ENCODE peak calls at places on chromosomes 13 and 19, in four cellular contexts. B, V, P and Q are unnamed samples.

GRCh38 chr13:114076329-114076761 is 56.1 kb downstream of the RASA3 start:
- DNase-seq in P (no peak), B (peak; percentile 38), V (no peak), Q (peak; percentile 37)

GRCh38 chr19:18723871-18724377 is 40.4 kb downstream of the CRTC1 start:
- DNase-seq in P (no peak), V (no peak), B (no peak), Q (peak; percentile 9)

GRCh38 chr19:33621811-33622504 is at the start of gene CHST8:
- DNase-seq in V (peak; percentile 43), B (no peak), P (peak; percentile 59), Q (peak; percentile 80)

GRCh38 chr13:47256618-47257017 is 359.8 kb upstream of the HTR2A start:
- DNase-seq in P (no peak), V (no peak), B (no peak), Q (no peak)

GRCh38 chr19:31160346-31160926 is 188.8 kb downstream of the TSHZ3 start:
- DNase-seq in B (no peak), P (no peak), V (no peak), Q (no peak)

GRCh38 chr19:30060872-30061556 is 119.0 kb downstream of the URI1 start:
- DNase-seq in B (no peak), P (no peak), V (no peak), Q (no peak)

GRCh38 chr19:57769345-57770131 is at the start of gene ZNF586:
- DNase-seq in P (peak; percentile 88), V (peak; percentile 89), B (peak; percentile 95), Q (peak; percentile 92)

GRCh38 chr13:90696254-90696653 is 651.2 kb upstream of the MIR17HG start:
- DNase-seq in P (no peak), B (no peak), V (no peak), Q (no peak)

GRCh38 chr19:38425810-38426466 is at the start of gene RASGRP4:
- DNase-seq in V (no peak), P (no peak), B (peak; percentile 69), Q (peak; percentile 75)

GRCh38 chr13:36766295-36766694 is 52.7 kb upstream of the RFXAP start:
- DNase-seq in P (no peak), V (no peak), B (no peak), Q (no peak)

GRCh38 chr19:12840091-12841079 is 2.1 kb downstream of the MAST1 start:
- DNase-seq in P (peak; percentile 78), V (peak; percentile 51), B (peak; percentile 77), Q (peak; percentile 52)

GRCh38 chr19:42076375-42076944 is 494 bp downstream of the ZNF574 start:
- DNase-seq in V (no peak), P (no peak), B (no peak), Q (no peak)

GRCh38 chr13:113771709-113772331 is 12.8 kb downstream of the TMEM255B start:
- DNase-seq in V (no peak), B (no peak), P (no peak), Q (no peak)

GRCh38 chr13:73602295-73602694 is 531.9 kb downstream of the KLF12 start:
- DNase-seq in V (no peak), B (no peak), P (no peak), Q (no peak)

GRCh38 chr19:18221815-18222725 is 4.2 kb downstream of the PDE4C start:
- DNase-seq in B (no peak), P (no peak), V (no peak), Q (no peak)

GRCh38 chr13:45627656-45628055 is 12.1 kb upstream of the ERICH6B start:
- DNase-seq in V (no peak), B (no peak), P (no peak), Q (no peak)
- H3K4me3 ChIP-seq in V (no peak overlapping the region), B (no peak overlapping the region), P (no peak overlapping the region), Q (no peak overlapping the region)

DNA sequence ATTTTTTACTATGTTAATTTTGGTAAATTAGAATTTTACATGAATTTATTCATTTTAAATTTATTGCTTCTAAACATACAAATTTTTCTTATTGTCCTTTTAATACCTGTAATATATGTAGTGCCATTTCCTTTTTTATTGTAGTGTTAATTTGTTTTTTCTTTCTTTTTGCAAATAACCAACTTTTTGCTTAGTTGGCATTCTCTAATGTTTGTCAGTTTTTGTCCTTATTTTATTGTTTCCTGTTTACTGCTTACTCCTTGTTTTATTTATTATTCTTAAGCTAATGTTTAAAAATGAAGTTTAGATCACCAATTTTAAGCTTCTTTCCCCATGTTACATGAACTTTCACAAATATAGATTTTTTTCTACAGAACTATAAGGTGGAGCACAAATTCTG is 516.6 kb downstream of the SLITRK1 start:
- DNase-seq in V (no peak), B (no peak), P (no peak), Q (no peak)
- H3K27me3 ChIP-seq in V (no peaks in the 10 kb centered on the region), B (no peaks in the 10 kb centered on the region), P (no peaks in the 10 kb centered on the region), Q (no peaks in the 10 kb centered on the region)

DNA sequence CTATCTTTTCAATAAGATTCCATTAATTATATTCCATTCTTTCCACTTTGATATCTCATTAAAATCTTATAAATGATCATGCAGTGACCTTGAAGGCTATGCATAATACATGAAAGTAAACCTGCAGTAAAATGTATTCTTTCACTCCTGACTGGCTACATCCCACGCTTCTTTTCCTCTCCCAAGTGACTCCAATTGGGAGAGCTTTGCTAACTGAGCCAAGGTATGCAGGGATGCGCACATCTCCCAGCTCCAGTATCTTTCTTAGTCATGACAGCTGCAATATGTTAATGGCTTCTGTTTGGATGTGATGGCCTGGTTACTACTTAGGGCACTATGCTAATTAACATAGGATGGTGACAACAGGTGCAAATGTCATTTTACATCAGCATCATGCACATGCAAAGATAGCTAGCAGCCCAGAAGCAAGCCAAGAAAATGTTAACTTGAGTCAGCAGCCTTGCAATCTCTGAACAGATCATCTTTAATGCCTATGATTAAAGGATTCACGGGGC is 134.7 kb downstream of the POU4F1 start:
- DNase-seq in B (no peak), P (no peak), V (no peak), Q (no peak)
- H3K4me1 ChIP-seq in B (no peaks in the 10 kb centered on the region), P (no peaks in the 10 kb centered on the region), V (no peaks in the 10 kb centered on the region), Q (no peaks in the 10 kb centered on the region)

GRCh38 chr13:83883061-83883523 is 818 bp upstream of the SLITRK1 start:
- DNase-seq in B (no peak), V (no peak), P (no peak), Q (no peak)
- H3K4me3 ChIP-seq in B (no peak overlapping the region), V (no peak overlapping the region), P (no peak overlapping the region), Q (no peak overlapping the region)

GRCh38 chr19:35861640-35862160 is 5.0 kb downstream of the KIRREL2 start:
- DNase-seq in P (no peak), B (no peak), V (no peak), Q (no peak)

GRCh38 chr19:35860818-35861639 is 4.3 kb downstream of the KIRREL2 start:
- DNase-seq in B (no peak), P (no peak), V (no peak), Q (no peak)

GRCh38 chr19:35860436-35860817 is 3.7 kb downstream of the KIRREL2 start:
- DNase-seq in V (no peak), P (no peak), B (no peak), Q (no peak)

GRCh38 chr19:35862528-35862927 is 5.8 kb downstream of the KIRREL2 start:
- DNase-seq in B (no peak), P (no peak), V (no peak), Q (no peak)

DNA sequence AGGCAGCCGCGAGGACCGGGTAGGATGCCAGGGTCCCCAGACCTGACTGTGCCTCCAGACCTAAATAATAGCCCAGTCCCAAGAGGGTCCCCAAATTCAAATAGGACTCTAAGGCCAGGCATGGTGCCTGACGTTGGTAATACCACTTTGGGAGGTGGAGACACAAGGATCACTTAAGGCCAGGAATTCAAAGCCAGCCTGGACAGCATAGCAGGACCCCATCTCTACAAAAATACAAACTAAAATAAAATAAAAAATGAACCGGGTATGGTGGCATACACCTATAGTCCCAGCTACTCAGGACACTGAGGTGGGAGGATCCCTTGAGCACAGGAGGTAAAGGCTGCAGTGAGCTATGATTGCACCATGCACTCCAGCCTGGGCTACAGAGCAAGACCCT is 5.4 kb upstream of the APLP1 start:
- DNase-seq in P (no peak), V (no peak), B (no peak), Q (no peak)
- H3K27me3 ChIP-seq in P (no peaks in the 10 kb centered on the region), V (peaks cover 32% of the 10 kb centered on the region), B (peaks cover 50% of the 10 kb centered on the region), Q (no peaks in the 10 kb centered on the region)

GRCh38 chr13:51266642-51267041 is 44.4 kb downstream of the FAM124A start:
- DNase-seq in P (no peak), B (no peak), V (no peak), Q (no peak)
- H3K4me1 ChIP-seq in P (no peaks in the 10 kb centered on the region), B (no peaks in the 10 kb centered on the region), V (peaks cover 6% of the 10 kb centered on the region), Q (peaks cover 6% of the 10 kb centered on the region)

DNA sequence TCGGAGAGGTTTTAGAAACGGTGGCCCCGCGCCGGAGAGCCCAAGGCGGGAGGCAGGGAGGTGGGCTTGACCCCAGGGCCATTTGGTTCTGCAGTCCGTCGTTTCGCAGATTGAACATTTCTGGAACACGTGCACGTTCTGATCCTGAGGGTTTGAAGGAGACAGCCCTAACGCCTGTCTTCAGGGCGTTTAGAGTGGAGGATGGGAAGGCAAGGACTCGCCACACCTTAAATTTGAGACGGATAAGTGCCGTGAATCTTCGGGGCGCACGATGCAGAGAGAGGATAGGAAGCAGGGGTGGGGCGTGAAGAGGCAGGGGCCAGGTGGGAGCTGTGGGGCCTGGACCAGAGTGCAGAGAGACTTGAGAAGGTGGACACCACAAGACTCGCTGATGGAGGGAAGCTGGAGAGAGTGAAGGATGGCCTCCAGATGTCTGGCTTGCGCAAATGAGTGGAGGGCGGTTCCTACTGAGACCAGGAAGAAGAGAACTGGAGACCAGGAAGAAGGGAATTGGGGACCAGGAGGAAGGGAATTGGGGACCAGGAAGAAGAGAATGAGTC is 804 bp upstream of the MIER2 start:
- DNase-seq in P (no peak), B (no peak), V (no peak), Q (no peak)
- H3K4me3 ChIP-seq in P (peak overlapping the region; percentile 93), B (peak overlapping the region; percentile 84), V (peak overlapping the region; percentile 74), Q (peak overlapping the region; percentile 99)

GRCh38 chr19:15104003-15104402 is 3.2 kb upstream of the SYDE1 start:
- DNase-seq in P (no peak), V (no peak), B (no peak), Q (no peak)
- H3K27me3 ChIP-seq in P (no peaks in the 10 kb centered on the region), V (peaks cover 9% of the 10 kb centered on the region), B (peaks cover 6% of the 10 kb centered on the region), Q (no peaks in the 10 kb centered on the region)